ENCODE peak calls at places on chromosomes 4 and X, in six cellular contexts. G is retina; N is stimulated activated effector memory CD8-positive, alpha-beta T cell treated with anti-CD3 and anti-CD28 coated beads, Interleukin-12 subunit alpha, Interleukin-12 subunit beta, amount 100 ng/mL, for 72 hours; B is effector CD4-positive, alpha-beta T cell; J is T-helper 2 cell; V is esophagus squamous epithelium. U is an unnamed sample.

GRCh38 chr4:59748433-59748832 is 1451.7 kb upstream of the ADGRL3 start:
- DNase-seq in G (no peak), N (no peak), B (no peak), J (no peak), V (no peak), U (no peak)

GRCh38 chrX:77788050-77788449 is 2.0 kb upstream of the ATRX start:
- DNase-seq in G (no peak), N (no peak), B (no peak), J (no peak), V (no peak), U (peak; percentile 44)

GRCh38 chr4:80125252-80126177 is 52.5 kb upstream of the ANTXR2 start:
- DNase-seq in G (no peak), N (peak; percentile 57), B (peak; percentile 10), J (no peak), V (no peak), U (peak; percentile 50)

GRCh38 chrX:29491659-29492058 is 723.7 kb upstream of the MAGEB2 start:
- DNase-seq in G (no peak), N (no peak), B (no peak), J (no peak), V (no peak), U (no peak)

GRCh38 chrX:28851871-28852270 is 264.6 kb downstream of the IL1RAPL1 start:
- DNase-seq in G (no peak), N (no peak), B (no peak), J (no peak), V (no peak), U (no peak)

GRCh38 chr4:88185916-88186315 is 27.5 kb upstream of the ABCG2 start:
- DNase-seq in G (no peak), N (no peak), B (no peak), J (no peak), V (no peak), U (peak; percentile 52)

GRCh38 chrX:149259241-149259640 is 245.9 kb downstream of the IDS start:
- DNase-seq in G (no peak), N (no peak), B (no peak), J (no peak), V (no peak), U (peak; percentile 8)

GRCh38 chr4:140061194-140061593 is 92.8 kb downstream of the MAML3 start:
- DNase-seq in G (no peak), N (no peak), B (no peak), J (no peak), V (no peak), U (peak; percentile 94)

GRCh38 chr4:80215449-80216052 is 18.2 kb downstream of the PRDM8 start:
- DNase-seq in G (no peak), N (no peak), B (no peak), J (no peak), V (no peak), U (no peak)